ENCODE peak calls at places on chromosomes 1 and 21, in four cellular contexts. U is GM23338, H is tibial nerve, B is NCI-H748 treated with DMSO at 0.1 percent for 48 hours. L is an unnamed sample.

GRCh38 chr1:228097333-228098081 is 5.6 kb downstream of the C1orf35 start:
- DNase-seq in H (no peak), U (no peak), B (no peak), L (no peak)

GRCh38 chr1:157287462-157287861 is 149.3 kb upstream of the ETV3 start:
- DNase-seq in U (no peak), H (no peak), B (no peak), L (no peak)

GRCh38 chr1:227893696-227894305 is 53.9 kb downstream of the WNT9A start:
- DNase-seq in U (no peak), H (no peak), B (no peak), L (peak; percentile 57)

GRCh38 chr1:11653101-11653601 is 1.1 kb downstream of the FBXO2 start:
- DNase-seq in U (peak; percentile 69), B (no peak), H (no peak), L (no peak)

GRCh38 chr1:239930646-239931262 is 160.9 kb upstream of the FMN2 start:
- DNase-seq in U (no peak), B (no peak), H (no peak), L (no peak)

GRCh38 chr1:171780583-171781166 is 785 bp upstream of the METTL13 start:
- DNase-seq in B (no peak), H (no peak), U (no peak), L (no peak)

GRCh38 chr1:64033667-64034215 is 169.7 kb upstream of the UBE2U start:
- DNase-seq in U (no peak), H (no peak), B (no peak), L (no peak)

GRCh38 chr21:41665766-41666595 is 100.9 kb downstream of the RIPK4 start:
- DNase-seq in U (no peak), B (no peak), H (no peak), L (no peak)

GRCh38 chr1:99490031-99490430 is 155.9 kb upstream of the PALMD start:
- DNase-seq in U (no peak), B (no peak), H (no peak), L (no peak)

GRCh38 chr21:40243676-40244075 is 376.4 kb downstream of the PCP4 start:
- DNase-seq in U (no peak), H (no peak), B (no peak), L (no peak)

GRCh38 chr1:8408151-8408839 is 90.4 kb downstream of the SLC45A1 start:
- DNase-seq in H (peak; percentile 89), B (no peak), U (peak; percentile 53), L (peak; percentile 42)

GRCh38 chr1:25795955-25796806 is 3.8 kb upstream of the SELENON start:
- DNase-seq in U (no peak), B (no peak), H (no peak), L (no peak)

GRCh38 chr1:183366116-183366515 is 52.1 kb downstream of the NMNAT2 start:
- DNase-seq in U (no peak), B (no peak), H (no peak), L (no peak)

GRCh38 chr1:2528966-2529750 is 905 bp downstream of the HES5 start:
- DNase-seq in H (no peak), B (no peak), U (peak; percentile 76), L (no peak)

GRCh38 chr1:204065174-204065985 is 7.5 kb upstream of the SOX13 start:
- DNase-seq in H (peak; percentile 62), B (peak; percentile 16), U (peak; percentile 92), L (no peak)

GRCh38 chr1:1760715-1761114 is 17.6 kb downstream of the NADK start:
- DNase-seq in U (no peak), B (no peak), H (no peak), L (no peak)

GRCh38 chr1:182193908-182194550 is 132.5 kb upstream of the ZNF648 start:
- DNase-seq in H (peak; percentile 81), U (no peak), B (no peak), L (no peak)

GRCh38 chr1:181014431-181015257 is 8.0 kb downstream of the STX6 start:
- DNase-seq in B (no peak), U (no peak), H (no peak), L (no peak)

GRCh38 chr21:17602874-17603273 is 9.8 kb downstream of the BTG3 start:
- DNase-seq in B (no peak), U (no peak), H (no peak), L (no peak)

GRCh38 chr1:228226141-228226874 is 18.5 kb downstream of the OBSCN start:
- DNase-seq in U (no peak), B (no peak), H (no peak), L (no peak)

L was measured in breast epithelium.